ENCODE peak calls at places on chromosomes 2 and 18, in eight cellular contexts. One of them, this sample, is unnamed.

GRCh38 chr2:182625814-182626213 is 90.2 kb upstream of the DNAJC10 start:
- DNase-seq in Calu3: no peak
- DNase-seq in uterus: no peak
- DNase-seq in epithelial cell of esophagus: peak; percentile 32
- DNase-seq in mucosa of descending colon: no peak
- DNase-seq in fibroblast of mammary gland: no peak
- DNase-seq in pancreas: no peak
- DNase-seq in right lobe of liver: no peak
- DNase-seq in this sample: no peak

GRCh38 chr2:4561206-4561605 is 857.8 kb downstream of the DCDC2C start:
- DNase-seq in right lobe of liver: no peak
- DNase-seq in pancreas: no peak
- DNase-seq in epithelial cell of esophagus: no peak
- DNase-seq in mucosa of descending colon: no peak
- DNase-seq in fibroblast of mammary gland: no peak
- DNase-seq in Calu3: no peak
- DNase-seq in uterus: no peak
- DNase-seq in this sample: no peak

GRCh38 chr2:118016911-118017310 is 3.0 kb upstream of the CCDC93 start:
- DNase-seq in right lobe of liver: no peak
- DNase-seq in fibroblast of mammary gland: peak; percentile 54
- DNase-seq in uterus: no peak
- DNase-seq in pancreas: no peak
- DNase-seq in mucosa of descending colon: no peak
- DNase-seq in epithelial cell of esophagus: peak; percentile 21
- DNase-seq in Calu3: no peak
- DNase-seq in this sample: peak; percentile 45

GRCh38 chr2:197182668-197183067 is 127.9 kb downstream of the ANKRD44 start:
- DNase-seq in uterus: no peak
- DNase-seq in fibroblast of mammary gland: no peak
- DNase-seq in pancreas: no peak
- DNase-seq in right lobe of liver: no peak
- DNase-seq in epithelial cell of esophagus: no peak
- DNase-seq in mucosa of descending colon: no peak
- DNase-seq in Calu3: no peak
- DNase-seq in this sample: no peak

GRCh38 chr2:8640498-8640897 is 41.4 kb upstream of the ID2 start:
- DNase-seq in right lobe of liver: no peak
- DNase-seq in fibroblast of mammary gland: no peak
- DNase-seq in Calu3: no peak
- DNase-seq in pancreas: no peak
- DNase-seq in mucosa of descending colon: no peak
- DNase-seq in epithelial cell of esophagus: no peak
- DNase-seq in uterus: no peak
- DNase-seq in this sample: no peak

GRCh38 chr2:2705871-2706270 is 374.8 kb upstream of the MYT1L start:
- DNase-seq in pancreas: no peak
- DNase-seq in uterus: no peak
- DNase-seq in epithelial cell of esophagus: no peak
- DNase-seq in right lobe of liver: no peak
- DNase-seq in mucosa of descending colon: no peak
- DNase-seq in fibroblast of mammary gland: no peak
- DNase-seq in Calu3: no peak
- DNase-seq in this sample: no peak

GRCh38 chr2:33673937-33674336 is 74.8 kb upstream of the FAM98A start:
- DNase-seq in pancreas: no peak
- DNase-seq in uterus: no peak
- DNase-seq in epithelial cell of esophagus: peak; percentile 11
- DNase-seq in fibroblast of mammary gland: peak; percentile 31
- DNase-seq in right lobe of liver: no peak
- DNase-seq in Calu3: no peak
- DNase-seq in mucosa of descending colon: no peak
- DNase-seq in this sample: peak; percentile 44

GRCh38 chr2:181575024-181575649 is 81.8 kb downstream of the CERKL start:
- DNase-seq in right lobe of liver: no peak
- DNase-seq in uterus: no peak
- DNase-seq in mucosa of descending colon: no peak
- DNase-seq in pancreas: no peak
- DNase-seq in epithelial cell of esophagus: no peak
- DNase-seq in Calu3: no peak
- DNase-seq in fibroblast of mammary gland: no peak
- DNase-seq in this sample: no peak

GRCh38 chr2:240932001-240932723 is 26.0 kb downstream of the CROCC2 start:
- DNase-seq in pancreas: peak; percentile 3
- DNase-seq in epithelial cell of esophagus: no peak
- DNase-seq in Calu3: no peak
- DNase-seq in fibroblast of mammary gland: no peak
- DNase-seq in mucosa of descending colon: peak; percentile 31
- DNase-seq in uterus: peak; percentile 10
- DNase-seq in right lobe of liver: peak; percentile 42
- DNase-seq in this sample: no peak

GRCh38 chr2:199463000-199463692 is 5.4 kb upstream of the SATB2 start:
- DNase-seq in pancreas: peak; percentile 82
- DNase-seq in fibroblast of mammary gland: peak; percentile 51
- DNase-seq in mucosa of descending colon: peak; percentile 88
- DNase-seq in Calu3: peak; percentile 90
- DNase-seq in uterus: peak; percentile 63
- DNase-seq in epithelial cell of esophagus: peak; percentile 44
- DNase-seq in right lobe of liver: peak; percentile 80
- DNase-seq in this sample: peak; percentile 38

GRCh38 chr18:6755107-6755506 is 25.6 kb downstream of the ARHGAP28 start:
- DNase-seq in fibroblast of mammary gland: no peak
- DNase-seq in uterus: no peak
- DNase-seq in epithelial cell of esophagus: no peak
- DNase-seq in pancreas: no peak
- DNase-seq in right lobe of liver: no peak
- DNase-seq in Calu3: no peak
- DNase-seq in mucosa of descending colon: no peak
- DNase-seq in this sample: no peak

GRCh38 chr18:48018806-48019295 is 88.4 kb upstream of the SMAD2 start:
- DNase-seq in mucosa of descending colon: no peak
- DNase-seq in fibroblast of mammary gland: no peak
- DNase-seq in pancreas: no peak
- DNase-seq in uterus: no peak
- DNase-seq in epithelial cell of esophagus: peak; percentile 73
- DNase-seq in right lobe of liver: no peak
- DNase-seq in Calu3: no peak
- DNase-seq in this sample: no peak

GRCh38 chr2:239369631-239370161 is 31.1 kb downstream of the HDAC4 start:
- DNase-seq in pancreas: no peak
- DNase-seq in Calu3: no peak
- DNase-seq in right lobe of liver: peak; percentile 45
- DNase-seq in uterus: no peak
- DNase-seq in mucosa of descending colon: peak; percentile 69
- DNase-seq in fibroblast of mammary gland: no peak
- DNase-seq in epithelial cell of esophagus: peak; percentile 5
- DNase-seq in this sample: no peak

GRCh38 chr2:209671280-209671679 is 100.4 kb upstream of the UNC80 start:
- DNase-seq in pancreas: no peak
- DNase-seq in Calu3: no peak
- DNase-seq in mucosa of descending colon: no peak
- DNase-seq in fibroblast of mammary gland: no peak
- DNase-seq in epithelial cell of esophagus: no peak
- DNase-seq in right lobe of liver: no peak
- DNase-seq in uterus: no peak
- DNase-seq in this sample: no peak

GRCh38 chr2:237685408-237685807 is 58.0 kb downstream of the LRRFIP1 start:
- DNase-seq in epithelial cell of esophagus: peak; percentile 48
- DNase-seq in uterus: no peak
- DNase-seq in Calu3: no peak
- DNase-seq in fibroblast of mammary gland: peak; percentile 61
- DNase-seq in mucosa of descending colon: no peak
- DNase-seq in pancreas: no peak
- DNase-seq in right lobe of liver: no peak
- DNase-seq in this sample: peak; percentile 58

GRCh38 chr2:191166111-191166755 is 15.4 kb upstream of the STAT4 start:
- DNase-seq in right lobe of liver: no peak
- DNase-seq in uterus: no peak
- DNase-seq in epithelial cell of esophagus: peak; percentile 88
- DNase-seq in pancreas: no peak
- DNase-seq in mucosa of descending colon: no peak
- DNase-seq in fibroblast of mammary gland: peak; percentile 84
- DNase-seq in Calu3: no peak
- DNase-seq in this sample: peak; percentile 83

GRCh38 chr2:232580648-232580981 is 30.1 kb downstream of the EIF4E2 start:
- DNase-seq in pancreas: no peak
- DNase-seq in fibroblast of mammary gland: no peak
- DNase-seq in epithelial cell of esophagus: no peak
- DNase-seq in Calu3: no peak
- DNase-seq in uterus: no peak
- DNase-seq in right lobe of liver: no peak
- DNase-seq in mucosa of descending colon: no peak
- DNase-seq in this sample: no peak

GRCh38 chr2:25257032-25257455 is 84.7 kb downstream of the DNMT3A start:
- DNase-seq in uterus: no peak
- DNase-seq in mucosa of descending colon: no peak
- DNase-seq in fibroblast of mammary gland: no peak
- DNase-seq in right lobe of liver: no peak
- DNase-seq in Calu3: no peak
- DNase-seq in epithelial cell of esophagus: no peak
- DNase-seq in pancreas: no peak
- DNase-seq in this sample: peak; percentile 78

GRCh38 chr2:7019191-7019590 is 102.0 kb downstream of the RNF144A start:
- DNase-seq in epithelial cell of esophagus: no peak
- DNase-seq in pancreas: no peak
- DNase-seq in Calu3: no peak
- DNase-seq in fibroblast of mammary gland: no peak
- DNase-seq in mucosa of descending colon: no peak
- DNase-seq in uterus: no peak
- DNase-seq in right lobe of liver: no peak
- DNase-seq in this sample: no peak

GRCh38 chr2:40049782-40050181 is 270.7 kb upstream of the THUMPD2 start:
- DNase-seq in epithelial cell of esophagus: no peak
- DNase-seq in mucosa of descending colon: no peak
- DNase-seq in uterus: no peak
- DNase-seq in fibroblast of mammary gland: no peak
- DNase-seq in Calu3: no peak
- DNase-seq in right lobe of liver: no peak
- DNase-seq in pancreas: no peak
- DNase-seq in this sample: no peak

DNA sequence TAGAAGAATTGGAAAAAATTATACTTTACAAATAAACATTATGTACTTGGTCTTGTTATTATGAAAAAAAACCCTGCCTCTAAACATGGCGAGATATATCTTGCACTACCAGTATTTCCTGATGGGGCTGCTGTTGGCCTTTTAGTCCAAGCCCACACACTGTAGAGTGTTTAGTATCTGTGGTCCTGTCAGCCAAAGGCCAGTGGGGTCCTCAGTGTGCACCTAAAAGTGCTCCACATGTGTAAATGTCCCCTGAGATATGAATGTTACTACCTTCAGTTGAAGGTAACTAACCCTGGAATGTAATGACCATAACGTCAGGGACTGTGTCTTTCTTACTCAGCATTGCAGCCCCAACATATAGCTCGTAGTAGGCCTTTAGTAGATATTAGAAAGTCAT is 71.1 kb upstream of the HK2 start:
- DNase-seq in Calu3: no peak
- DNase-seq in epithelial cell of esophagus: no peak
- DNase-seq in pancreas: no peak
- DNase-seq in fibroblast of mammary gland: no peak
- DNase-seq in mucosa of descending colon: no peak
- DNase-seq in uterus: no peak
- DNase-seq in right lobe of liver: no peak
- DNase-seq in this sample: no peak
- TF ChIP-seq CTCF in Calu3: no peak
- TF ChIP-seq CTCF in epithelial cell of esophagus: no peak
- TF ChIP-seq CTCF in pancreas: no peak
- TF ChIP-seq CTCF in fibroblast of mammary gland: no peak
- TF ChIP-seq CTCF in mucosa of descending colon: no peak
- TF ChIP-seq CTCF in uterus: no peak
- TF ChIP-seq CTCF in right lobe of liver: no peak
- TF ChIP-seq CTCF in this sample: peak; percentile 12

DNA sequence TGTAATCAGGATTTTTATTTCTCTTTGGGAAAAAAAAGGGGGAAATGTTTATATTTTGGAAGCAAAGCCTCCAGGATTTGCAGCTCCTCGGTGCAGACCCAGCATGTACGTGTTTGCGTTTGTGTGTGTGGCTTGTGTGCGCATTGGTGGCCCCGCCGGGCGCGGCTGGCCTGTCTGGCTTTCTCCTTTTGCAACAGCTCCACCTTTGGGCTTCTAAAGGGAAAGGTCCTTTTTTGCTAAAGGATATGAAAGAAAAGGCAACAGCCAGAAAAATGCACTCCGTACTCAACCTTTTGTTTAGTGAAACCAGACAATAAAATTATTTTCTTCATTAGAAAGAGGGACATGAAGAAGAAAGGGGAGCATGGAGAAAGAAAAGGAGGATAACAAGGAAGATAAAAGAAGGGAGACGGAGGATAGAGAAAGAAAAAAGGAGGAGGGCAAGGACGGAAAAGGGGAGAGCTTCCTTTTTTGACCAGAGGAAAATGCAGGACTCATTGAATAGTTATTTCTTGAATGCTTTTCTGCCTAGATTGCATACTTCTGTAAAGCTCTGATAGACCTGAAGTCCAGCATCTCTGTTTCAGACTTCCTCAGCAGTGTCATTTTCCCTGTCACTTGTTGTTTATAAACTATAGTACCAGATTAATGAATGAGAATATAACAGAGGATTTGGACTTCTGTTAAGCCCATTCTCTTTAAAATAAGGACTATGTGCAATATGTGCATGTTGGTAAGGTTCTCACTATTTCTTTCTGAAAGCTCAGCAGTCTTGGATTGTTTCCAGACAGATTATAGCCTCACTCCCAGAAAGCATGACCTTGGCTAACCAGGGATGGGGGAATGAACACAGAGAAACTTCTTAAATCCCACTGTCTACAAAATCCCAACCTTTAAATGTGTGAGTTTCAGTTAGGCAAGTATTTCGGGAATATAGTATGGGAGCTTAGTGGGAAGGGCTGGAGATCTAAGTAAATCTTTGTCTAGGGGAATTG is 563.1 kb upstream of the PIK3C3 start:
- DNase-seq in mucosa of descending colon: no peak
- DNase-seq in right lobe of liver: no peak
- DNase-seq in Calu3: peak; percentile 16
- DNase-seq in pancreas: peak; percentile 25
- DNase-seq in fibroblast of mammary gland: peak; percentile 49
- DNase-seq in epithelial cell of esophagus: peak; percentile 68
- DNase-seq in uterus: no peak
- DNase-seq in this sample: peak; percentile 78
- TF ChIP-seq CTCF in mucosa of descending colon: no peak
- TF ChIP-seq CTCF in right lobe of liver: peak; percentile 53
- TF ChIP-seq CTCF in Calu3: peak; percentile 35
- TF ChIP-seq CTCF in pancreas: peak; percentile 25
- TF ChIP-seq CTCF in fibroblast of mammary gland: peak; percentile 54
- TF ChIP-seq CTCF in epithelial cell of esophagus: peak; percentile 83
- TF ChIP-seq CTCF in uterus: no peak
- TF ChIP-seq CTCF in this sample: peak; percentile 85

GRCh38 chr2:95004287-95004686 is 21.2 kb upstream of the MAL start:
- DNase-seq in fibroblast of mammary gland: no peak
- DNase-seq in Calu3: no peak
- DNase-seq in uterus: no peak
- DNase-seq in epithelial cell of esophagus: no peak
- DNase-seq in mucosa of descending colon: peak; percentile 18
- DNase-seq in right lobe of liver: peak; percentile 37
- DNase-seq in pancreas: no peak
- DNase-seq in this sample: no peak
- TF ChIP-seq CTCF in fibroblast of mammary gland: no peak
- TF ChIP-seq CTCF in Calu3: no peak
- TF ChIP-seq CTCF in uterus: no peak
- TF ChIP-seq CTCF in epithelial cell of esophagus: no peak
- TF ChIP-seq CTCF in mucosa of descending colon: no peak
- TF ChIP-seq CTCF in right lobe of liver: no peak
- TF ChIP-seq CTCF in pancreas: no peak
- TF ChIP-seq CTCF in this sample: no peak

GRCh38 chr2:166361351-166362153 is 14.2 kb downstream of the SCN9A start:
- DNase-seq in mucosa of descending colon: no peak
- DNase-seq in fibroblast of mammary gland: peak; percentile 66
- DNase-seq in pancreas: no peak
- DNase-seq in epithelial cell of esophagus: peak; percentile 56
- DNase-seq in uterus: no peak
- DNase-seq in right lobe of liver: no peak
- DNase-seq in Calu3: peak; percentile 6
- DNase-seq in this sample: peak; percentile 76
- TF ChIP-seq CTCF in mucosa of descending colon: no peak
- TF ChIP-seq CTCF in fibroblast of mammary gland: peak; percentile 66
- TF ChIP-seq CTCF in pancreas: peak; percentile 36
- TF ChIP-seq CTCF in epithelial cell of esophagus: peak; percentile 71
- TF ChIP-seq CTCF in uterus: no peak
- TF ChIP-seq CTCF in right lobe of liver: peak; percentile 65
- TF ChIP-seq CTCF in Calu3: no peak
- TF ChIP-seq CTCF in this sample: peak; percentile 67

This sample was measured in choroid plexus epithelial cell.